ENCODE peak calls at places on chromosomes 2 and 18, in five cellular contexts. K is heart left ventricle, E is GM23248, B is IMR-90, Q is hepatocyte. P is an unnamed sample. For H3K9me3, the result is how much of the 10 kb centered on the place peaks cover.

GRCh38 chr2:28276076-28276618 is 116.5 kb upstream of the FOSL2 start:
- DNase-seq in B (peak), K (no peak), Q (peak), E (peak), P (no peak)

GRCh38 chr2:109562421-109562820 is 51.3 kb downstream of the SEPTIN10 start:
- DNase-seq in E (peak), Q (no peak), B (peak), K (no peak), P (no peak)

GRCh38 chr2:182586426-182586825 is 129.6 kb upstream of the DNAJC10 start:
- DNase-seq in Q (no peak), E (no peak), K (no peak), B (no peak), P (no peak)

GRCh38 chr2:88658890-88659881 is 31.9 kb upstream of the EIF2AK3 start:
- DNase-seq in Q (peak), K (no peak), E (peak), B (peak), P (peak)

GRCh38 chr2:236172866-236173733 is 4.9 kb upstream of the GBX2 start:
- DNase-seq in K (no peak), Q (no peak), E (no peak), B (no peak), P (no peak)

GRCh38 chr2:66217039-66217438 is 217.9 kb upstream of the MEIS1 start:
- DNase-seq in Q (no peak), B (no peak), K (no peak), E (no peak), P (no peak)

GRCh38 chr2:183564726-183565125 is 440.5 kb downstream of the NUP35 start:
- DNase-seq in Q (no peak), E (no peak), B (no peak), K (no peak), P (no peak)

GRCh38 chr2:160200921-160201320 is 849 bp upstream of the ITGB6 start:
- DNase-seq in E (no peak), K (no peak), Q (no peak), B (no peak), P (no peak)

GRCh38 chr2:31980674-31981356 is 30.0 kb downstream of the MEMO1 start:
- DNase-seq in B (peak), E (peak), Q (peak), K (no peak), P (no peak)

GRCh38 chr2:108575132-108575966 is 41.1 kb downstream of the LIMS1 start:
- DNase-seq in Q (no peak), B (peak), E (peak), K (no peak), P (no peak)

GRCh38 chr2:122319551-122320132 is 564.2 kb downstream of the TSN start:
- DNase-seq in E (peak), B (no peak), K (no peak), Q (no peak), P (no peak)

GRCh38 chr18:31064130-31064529 is 21.6 kb upstream of the DSC3 start:
- DNase-seq in E (no peak), K (no peak), Q (no peak), B (no peak), P (no peak)

GRCh38 chr2:200338692-200339091 is 32.2 kb downstream of the SPATS2L start:
- DNase-seq in B (no peak), Q (no peak), E (no peak), K (no peak), P (peak)

GRCh38 chr2:20496069-20496468 is 49.2 kb downstream of the RHOB start:
- DNase-seq in K (peak), B (peak), Q (peak), E (peak), P (no peak)

GRCh38 chr18:51068111-51068510 is 38.1 kb downstream of the SMAD4 start:
- DNase-seq in K (no peak), B (peak), Q (no peak), E (peak), P (no peak)

GRCh38 chr2:37636209-37637077 is 35.0 kb downstream of the CDC42EP3 start:
- DNase-seq in Q (no peak), B (no peak), E (peak), K (no peak), P (no peak)

GRCh38 chr2:120454993-120455789 is 109.3 kb downstream of the INHBB start:
- DNase-seq in B (peak), Q (no peak), K (no peak), E (peak), P (no peak)

GRCh38 chr2:203811491-203812221 is 55.9 kb upstream of the CTLA4 start:
- DNase-seq in B (peak), E (peak), Q (peak), K (peak), P (peak)

GRCh38 chr2:121187351-121187921 is 97.6 kb downstream of the TFCP2L1 start:
- DNase-seq in B (no peak), E (no peak), Q (no peak), K (no peak), P (no peak)

GRCh38 chr2:199405241-199405640 is 52.5 kb downstream of the SATB2 start:
- DNase-seq in B (peak), K (no peak), Q (no peak), E (peak), P (no peak)

GRCh38 chr2:98704499-98705332 is 26.2 kb downstream of the MGAT4A start:
- DNase-seq in B (no peak), Q (peak), E (no peak), K (no peak), P (peak)

GRCh38 chr18:32470136-32470712 is 458 bp downstream of the GAREM1 start:
- DNase-seq in B (peak), Q (no peak), K (peak), E (peak), P (peak)

GRCh38 chr18:77098554-77099174 is 33.9 kb downstream of the MBP start:
- DNase-seq in Q (no peak), B (no peak), K (no peak), E (peak), P (no peak)

GRCh38 chr2:190235551-190235950 is 84.1 kb downstream of the HIBCH start:
- DNase-seq in B (no peak), E (no peak), K (no peak), Q (no peak), P (no peak)

GRCh38 chr2:130972410-130972809 is 120.8 kb downstream of the FAM168B start:
- DNase-seq in K (no peak), E (peak), Q (no peak), B (no peak), P (no peak)

GRCh38 chr18:9422816-9423519 is 52.3 kb upstream of the RALBP1 start:
- DNase-seq in B (no peak), Q (no peak), K (no peak), E (no peak), P (no peak)

GRCh38 chr18:79914614-79915160 is 36.8 kb downstream of the SLC66A2 start:
- DNase-seq in Q (peak), K (no peak), E (no peak), B (no peak), P (no peak)

GRCh38 chr2:111167238-111168162 is 46.8 kb downstream of the BCL2L11 start:
- DNase-seq in E (no peak), Q (no peak), K (no peak), B (no peak), P (no peak)

GRCh38 chr2:139622691-139623090 is 842.5 kb upstream of the NXPH2 start:
- DNase-seq in E (no peak), Q (no peak), B (no peak), K (no peak), P (no peak)

DNA sequence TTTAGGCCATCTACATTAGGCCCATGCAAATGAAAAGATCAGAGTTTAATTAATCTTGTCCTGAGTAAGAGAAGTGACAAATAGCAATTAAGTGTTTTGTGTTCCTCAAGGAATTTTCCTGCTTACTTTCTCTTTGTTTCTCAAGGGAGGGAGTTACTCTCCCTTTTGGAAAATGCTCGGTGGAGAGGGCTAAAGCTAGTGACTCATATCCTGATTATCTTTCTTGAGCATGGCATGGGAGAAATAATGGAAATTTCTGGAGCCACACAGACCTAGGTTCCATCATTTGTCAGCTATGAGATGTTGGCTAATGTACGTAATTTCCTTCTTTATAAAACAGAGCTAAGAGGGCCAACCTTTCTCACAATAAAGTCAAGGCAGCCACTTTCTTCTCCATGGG is 177.1 kb downstream of the ETAA1 start:
- DNase-seq in Q (no peak), E (peak), K (no peak), B (peak), P (no peak)
- H3K9me3 ChIP-seq in Q (under half), E (under half), K (under half), B (under half), P (under half)

GRCh38 chr2:239769574-239770145 is 255.5 kb downstream of the NDUFA10 start:
- DNase-seq in B (no peak), E (no peak), Q (no peak), K (no peak), P (peak)
- H3K9me3 ChIP-seq in B (half or more), E (under half), Q (under half), K (under half), P (under half)

DNA sequence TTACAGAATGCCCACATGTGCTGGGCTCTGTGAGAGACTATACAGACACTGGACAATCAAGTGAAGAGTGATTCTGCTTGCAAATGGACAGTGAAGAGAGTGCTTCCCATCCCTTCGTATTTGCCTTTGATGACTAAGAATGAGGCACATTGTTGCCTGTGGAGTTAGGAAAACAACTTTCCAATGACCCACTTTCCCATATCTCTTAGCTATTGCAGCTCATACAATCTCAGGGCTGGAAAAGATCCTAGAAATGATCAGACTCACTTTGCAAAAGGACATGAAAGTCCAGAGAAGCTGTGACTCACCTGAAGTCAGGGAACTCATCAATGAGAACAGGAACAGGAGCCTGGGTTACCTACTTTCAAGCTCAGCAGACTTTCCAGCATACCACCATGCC is 440.5 kb upstream of the TCF4 start:
- DNase-seq in Q (peak), E (peak), B (peak), K (no peak), P (no peak)
- H3K9me3 ChIP-seq in Q (under half), E (under half), B (under half), K (under half), P (under half)

GRCh38 chr2:367246-367645 is 79.4 kb upstream of the ALKAL2 start:
- DNase-seq in B (no peak), Q (no peak), K (no peak), E (peak), P (no peak)

GRCh38 chr2:363823-364470 is 76.1 kb upstream of the ALKAL2 start:
- DNase-seq in B (no peak), E (no peak), Q (no peak), K (no peak), P (no peak)

GRCh38 chr2:366706-367105 is 78.8 kb upstream of the ALKAL2 start:
- DNase-seq in E (no peak), Q (no peak), K (no peak), B (no peak), P (no peak)

GRCh38 chr2:362924-363323 is 75.0 kb upstream of the ALKAL2 start:
- DNase-seq in K (no peak), Q (no peak), E (no peak), B (no peak), P (no peak)

GRCh38 chr2:365367-366275 is 77.7 kb upstream of the ALKAL2 start:
- DNase-seq in B (no peak), E (no peak), K (no peak), Q (no peak), P (no peak)
- H3K9me3 ChIP-seq in B (under half), E (under half), K (under half), Q (under half), P (under half)

DNA sequence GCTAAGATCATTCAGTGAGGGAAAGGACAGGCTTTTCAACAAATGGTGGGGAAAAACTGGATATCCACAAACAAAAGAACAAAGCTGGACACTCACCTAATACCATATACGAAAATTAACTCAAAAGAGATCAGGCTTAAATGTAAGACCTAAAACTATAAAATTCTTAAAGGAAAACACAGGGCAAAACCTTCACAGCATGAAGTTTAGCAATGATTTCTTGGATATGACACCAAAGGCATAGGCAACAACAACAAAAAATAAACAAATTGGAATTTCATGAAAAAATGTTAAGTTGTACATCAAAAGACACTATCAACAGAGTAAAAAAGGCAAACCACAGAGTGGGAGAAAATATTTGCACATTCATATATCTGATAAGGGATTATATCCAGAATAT is 28.3 kb downstream of the PIAS2 start:
- DNase-seq in K (no peak), E (no peak), B (no peak), Q (no peak), P (no peak)
- H3K9me3 ChIP-seq in K (under half), E (under half), B (under half), Q (under half), P (under half)

GRCh38 chr2:172580544-172580943 is 24.7 kb downstream of the PDK1 start:
- DNase-seq in E (no peak), Q (no peak), K (no peak), B (no peak), P (no peak)

GRCh38 chr2:172574965-172575364 is 19.1 kb downstream of the PDK1 start:
- DNase-seq in Q (no peak), E (peak), K (no peak), B (no peak), P (no peak)

GRCh38 chr2:172578054-172578453 is 22.2 kb downstream of the PDK1 start:
- DNase-seq in K (no peak), Q (no peak), B (peak), E (peak), P (no peak)

GRCh38 chr2:172582656-172583055 is 26.8 kb downstream of the PDK1 start:
- DNase-seq in E (no peak), B (no peak), Q (no peak), K (no peak), P (no peak)

GRCh38 chr2:172578860-172579512 is 23.1 kb downstream of the PDK1 start:
- DNase-seq in B (no peak), Q (no peak), K (no peak), E (no peak), P (no peak)
- H3K9me3 ChIP-seq in B (under half), Q (under half), K (under half), E (under half), P (under half)

GRCh38 chr2:12890481-12890980 is 173.8 kb downstream of the TRIB2 start:
- DNase-seq in E (no peak), B (no peak), K (no peak), Q (no peak), P (no peak)
- H3K9me3 ChIP-seq in E (under half), B (under half), K (under half), Q (under half), P (under half)

P was measured in mucosa of descending colon.